ENCODE peak calls at places on chromosomes 4 and X, in ten cellular contexts. One of them, this sample, is unnamed.

GRCh38 chr4:64158648-64159326 is 250.5 kb downstream of the TECRL start:
- DNase-seq in PC-3: peak
- DNase-seq in IMR-90: peak
- DNase-seq in mammary epithelial cell: peak
- DNase-seq in kidney: no peak
- DNase-seq in fibroblast of lung: peak
- DNase-seq in MM.1S: peak
- DNase-seq in GM23248: peak
- DNase-seq in astrocyte: peak
- DNase-seq in HCT116: peak
- DNase-seq in this sample: peak

GRCh38 chr4:121155893-121156292 is 8.2 kb downstream of the TNIP3 start:
- DNase-seq in PC-3: peak
- DNase-seq in IMR-90: peak
- DNase-seq in mammary epithelial cell: peak
- DNase-seq in kidney: no peak
- DNase-seq in fibroblast of lung: peak
- DNase-seq in MM.1S: no peak
- DNase-seq in GM23248: peak
- DNase-seq in astrocyte: peak
- DNase-seq in HCT116: no peak
- DNase-seq in this sample: no peak

GRCh38 chrX:74246524-74246923 is 57.5 kb upstream of the ZCCHC13 start:
- DNase-seq in PC-3: peak
- DNase-seq in IMR-90: peak
- DNase-seq in mammary epithelial cell: peak
- DNase-seq in kidney: no peak
- DNase-seq in fibroblast of lung: peak
- DNase-seq in MM.1S: no peak
- DNase-seq in GM23248: peak
- DNase-seq in astrocyte: no peak
- DNase-seq in HCT116: no peak
- DNase-seq in this sample: no peak

GRCh38 chrX:47540754-47541538 is 20.1 kb upstream of the ARAF start:
- DNase-seq in PC-3: peak
- DNase-seq in IMR-90: peak
- DNase-seq in mammary epithelial cell: peak
- DNase-seq in kidney: no peak
- DNase-seq in fibroblast of lung: peak
- DNase-seq in MM.1S: peak
- DNase-seq in GM23248: peak
- DNase-seq in astrocyte: peak
- DNase-seq in HCT116: peak
- DNase-seq in this sample: peak

GRCh38 chrX:14412686-14413085 is 116.7 kb upstream of the GLRA2 start:
- DNase-seq in PC-3: no peak
- DNase-seq in IMR-90: no peak
- DNase-seq in mammary epithelial cell: peak
- DNase-seq in kidney: peak
- DNase-seq in fibroblast of lung: no peak
- DNase-seq in MM.1S: no peak
- DNase-seq in GM23248: peak
- DNase-seq in astrocyte: no peak
- DNase-seq in HCT116: no peak
- DNase-seq in this sample: no peak

GRCh38 chr4:102319594-102319993 is 25.7 kb downstream of the SLC39A8 start:
- DNase-seq in PC-3: no peak
- DNase-seq in IMR-90: no peak
- DNase-seq in mammary epithelial cell: no peak
- DNase-seq in kidney: no peak
- DNase-seq in fibroblast of lung: no peak
- DNase-seq in MM.1S: no peak
- DNase-seq in GM23248: no peak
- DNase-seq in astrocyte: no peak
- DNase-seq in HCT116: no peak
- DNase-seq in this sample: no peak

GRCh38 chr4:101039367-101039766 is 308.0 kb downstream of the PPP3CA start:
- DNase-seq in PC-3: no peak
- DNase-seq in IMR-90: no peak
- DNase-seq in mammary epithelial cell: no peak
- DNase-seq in kidney: no peak
- DNase-seq in fibroblast of lung: no peak
- DNase-seq in MM.1S: no peak
- DNase-seq in GM23248: no peak
- DNase-seq in astrocyte: no peak
- DNase-seq in HCT116: peak
- DNase-seq in this sample: no peak

GRCh38 chr4:189615217-189615663 is 325.4 kb upstream of the FRG1 start:
- DNase-seq in PC-3: no peak
- DNase-seq in IMR-90: no peak
- DNase-seq in mammary epithelial cell: no peak
- DNase-seq in kidney: no peak
- DNase-seq in fibroblast of lung: no peak
- DNase-seq in MM.1S: no peak
- DNase-seq in GM23248: no peak
- DNase-seq in astrocyte: no peak
- DNase-seq in HCT116: no peak
- DNase-seq in this sample: no peak

GRCh38 chr4:20554134-20554533 is 146.1 kb upstream of the PACRGL start:
- DNase-seq in PC-3: no peak
- DNase-seq in IMR-90: no peak
- DNase-seq in mammary epithelial cell: peak
- DNase-seq in kidney: no peak
- DNase-seq in fibroblast of lung: no peak
- DNase-seq in MM.1S: no peak
- DNase-seq in GM23248: no peak
- DNase-seq in astrocyte: no peak
- DNase-seq in HCT116: no peak
- DNase-seq in this sample: no peak

GRCh38 chr4:145278341-145279121 is 98.1 kb upstream of the OTUD4 start:
- DNase-seq in PC-3: peak
- DNase-seq in IMR-90: peak
- DNase-seq in mammary epithelial cell: peak
- DNase-seq in kidney: no peak
- DNase-seq in fibroblast of lung: peak
- DNase-seq in MM.1S: no peak
- DNase-seq in GM23248: peak
- DNase-seq in astrocyte: peak
- DNase-seq in HCT116: no peak
- DNase-seq in this sample: no peak

GRCh38 chr4:180669637-180670036 is 1573.6 kb upstream of the TENM3 start:
- DNase-seq in PC-3: peak
- DNase-seq in IMR-90: peak
- DNase-seq in mammary epithelial cell: peak
- DNase-seq in kidney: no peak
- DNase-seq in fibroblast of lung: no peak
- DNase-seq in MM.1S: no peak
- DNase-seq in GM23248: no peak
- DNase-seq in astrocyte: peak
- DNase-seq in HCT116: no peak
- DNase-seq in this sample: no peak

GRCh38 chrX:56764153-56764974 is 35.3 kb downstream of the NBDY start:
- DNase-seq in PC-3: peak
- DNase-seq in IMR-90: peak
- DNase-seq in mammary epithelial cell: peak
- DNase-seq in kidney: peak
- DNase-seq in fibroblast of lung: peak
- DNase-seq in MM.1S: peak
- DNase-seq in GM23248: peak
- DNase-seq in astrocyte: peak
- DNase-seq in HCT116: peak
- DNase-seq in this sample: peak

GRCh38 chr4:152556814-152557213 is 20.9 kb upstream of the FBXW7 start:
- DNase-seq in PC-3: no peak
- DNase-seq in IMR-90: no peak
- DNase-seq in mammary epithelial cell: no peak
- DNase-seq in kidney: no peak
- DNase-seq in fibroblast of lung: no peak
- DNase-seq in MM.1S: peak
- DNase-seq in GM23248: no peak
- DNase-seq in astrocyte: no peak
- DNase-seq in HCT116: no peak
- DNase-seq in this sample: no peak

GRCh38 chr4:152554742-152555141 is 18.9 kb upstream of the FBXW7 start:
- DNase-seq in PC-3: no peak
- DNase-seq in IMR-90: no peak
- DNase-seq in mammary epithelial cell: no peak
- DNase-seq in kidney: no peak
- DNase-seq in fibroblast of lung: no peak
- DNase-seq in MM.1S: no peak
- DNase-seq in GM23248: no peak
- DNase-seq in astrocyte: no peak
- DNase-seq in HCT116: no peak
- DNase-seq in this sample: no peak

GRCh38 chr4:152559641-152560040 is 23.7 kb upstream of the FBXW7 start:
- DNase-seq in PC-3: no peak
- DNase-seq in IMR-90: no peak
- DNase-seq in mammary epithelial cell: no peak
- DNase-seq in kidney: no peak
- DNase-seq in fibroblast of lung: no peak
- DNase-seq in MM.1S: peak
- DNase-seq in GM23248: no peak
- DNase-seq in astrocyte: no peak
- DNase-seq in HCT116: no peak
- DNase-seq in this sample: no peak

DNA sequence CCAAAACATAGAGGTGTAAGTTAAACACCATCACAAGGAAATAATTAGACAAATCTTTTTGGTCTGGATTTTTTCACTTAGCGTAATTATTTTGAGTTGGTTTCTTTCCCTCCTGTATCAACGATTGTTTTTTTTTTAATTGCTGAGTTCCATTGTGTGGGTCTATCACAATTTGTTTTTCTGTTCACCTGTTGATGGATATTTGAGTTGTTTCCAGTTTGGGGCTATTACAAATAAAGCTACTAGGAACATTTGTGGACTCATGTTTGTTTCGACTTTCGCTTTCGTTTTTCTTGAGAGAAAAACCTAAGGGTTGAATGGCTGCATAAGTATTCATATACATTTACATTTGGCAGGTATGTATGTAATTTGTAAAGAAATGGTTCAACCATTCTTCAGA is 20.4 kb upstream of the FBXW7 start:
- DNase-seq in PC-3: no peak
- DNase-seq in IMR-90: no peak
- DNase-seq in mammary epithelial cell: no peak
- DNase-seq in kidney: no peak
- DNase-seq in fibroblast of lung: no peak
- DNase-seq in MM.1S: peak
- DNase-seq in GM23248: no peak
- DNase-seq in astrocyte: no peak
- DNase-seq in HCT116: no peak
- DNase-seq in this sample: no peak
- H3K9ac ChIP-seq in PC-3: no peak
- H3K9ac ChIP-seq in IMR-90: no peak
- H3K9ac ChIP-seq in mammary epithelial cell: no peak
- H3K9ac ChIP-seq in kidney: no peak
- H3K9ac ChIP-seq in fibroblast of lung: no peak
- H3K9ac ChIP-seq in MM.1S: peak
- H3K9ac ChIP-seq in GM23248: no peak
- H3K9ac ChIP-seq in astrocyte: no peak
- H3K9ac ChIP-seq in HCT116: no peak
- H3K9ac ChIP-seq in this sample: no peak

GRCh38 chrX:110412971-110413726 is 54.5 kb downstream of the RTL9 start:
- DNase-seq in PC-3: peak
- DNase-seq in IMR-90: peak
- DNase-seq in mammary epithelial cell: peak
- DNase-seq in kidney: peak
- DNase-seq in fibroblast of lung: peak
- DNase-seq in MM.1S: peak
- DNase-seq in GM23248: peak
- DNase-seq in astrocyte: no peak
- DNase-seq in HCT116: no peak
- DNase-seq in this sample: peak
- H3K4me3 ChIP-seq in PC-3: peak
- H3K4me3 ChIP-seq in IMR-90: no peak
- H3K4me3 ChIP-seq in mammary epithelial cell: no peak
- H3K4me3 ChIP-seq in kidney: no peak
- H3K4me3 ChIP-seq in fibroblast of lung: no peak
- H3K4me3 ChIP-seq in MM.1S: peak
- H3K4me3 ChIP-seq in GM23248: no peak
- H3K4me3 ChIP-seq in astrocyte: no peak
- H3K4me3 ChIP-seq in HCT116: peak
- H3K4me3 ChIP-seq in this sample: no peak

DNA sequence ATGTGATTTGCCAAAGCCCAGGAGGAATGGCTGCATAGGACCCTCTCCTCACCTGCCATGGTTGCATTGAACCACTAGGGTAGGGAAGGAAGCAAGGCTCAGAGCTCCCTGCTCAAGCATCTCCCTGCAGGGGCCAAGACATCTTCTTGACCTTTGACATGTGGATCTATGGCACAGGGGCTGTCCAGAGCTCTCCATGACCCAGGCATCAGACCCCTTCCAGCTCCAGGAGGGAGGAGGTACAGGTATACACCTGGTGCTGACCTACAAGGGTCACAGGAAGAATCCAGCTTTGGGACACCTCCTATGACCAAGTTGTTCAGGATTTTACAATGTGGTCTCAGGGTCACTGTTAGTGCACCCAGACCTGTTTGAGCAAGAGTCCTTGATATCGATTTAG is 23.2 kb upstream of the ASMTL start:
- DNase-seq in PC-3: no peak
- DNase-seq in IMR-90: no peak
- DNase-seq in mammary epithelial cell: no peak
- DNase-seq in kidney: no peak
- DNase-seq in fibroblast of lung: no peak
- DNase-seq in MM.1S: no peak
- DNase-seq in GM23248: no peak
- DNase-seq in astrocyte: no peak
- DNase-seq in HCT116: no peak
- DNase-seq in this sample: peak
- H3K27ac ChIP-seq in PC-3: no peak
- H3K27ac ChIP-seq in IMR-90: no peak
- H3K27ac ChIP-seq in mammary epithelial cell: no peak
- H3K27ac ChIP-seq in kidney: no peak
- H3K27ac ChIP-seq in fibroblast of lung: no peak
- H3K27ac ChIP-seq in MM.1S: no peak
- H3K27ac ChIP-seq in GM23248: no peak
- H3K27ac ChIP-seq in astrocyte: no peak
- H3K27ac ChIP-seq in HCT116: no peak
- H3K27ac ChIP-seq in this sample: no peak

GRCh38 chrX:109735241-109735744 is 2.2 kb upstream of the ACSL4 start:
- DNase-seq in PC-3: no peak
- DNase-seq in IMR-90: no peak
- DNase-seq in mammary epithelial cell: no peak
- DNase-seq in kidney: no peak
- DNase-seq in fibroblast of lung: no peak
- DNase-seq in MM.1S: no peak
- DNase-seq in GM23248: no peak
- DNase-seq in astrocyte: no peak
- DNase-seq in HCT116: no peak
- DNase-seq in this sample: no peak

GRCh38 chrX:109733658-109734022 is 583 bp upstream of the ACSL4 start:
- DNase-seq in PC-3: no peak
- DNase-seq in IMR-90: no peak
- DNase-seq in mammary epithelial cell: no peak
- DNase-seq in kidney: no peak
- DNase-seq in fibroblast of lung: peak
- DNase-seq in MM.1S: no peak
- DNase-seq in GM23248: no peak
- DNase-seq in astrocyte: no peak
- DNase-seq in HCT116: no peak
- DNase-seq in this sample: no peak

GRCh38 chrX:109732319-109732779 is 708 bp downstream of the ACSL4 start:
- DNase-seq in PC-3: peak
- DNase-seq in IMR-90: peak
- DNase-seq in mammary epithelial cell: peak
- DNase-seq in kidney: no peak
- DNase-seq in fibroblast of lung: peak
- DNase-seq in MM.1S: peak
- DNase-seq in GM23248: peak
- DNase-seq in astrocyte: peak
- DNase-seq in HCT116: no peak
- DNase-seq in this sample: no peak

GRCh38 chrX:109732780-109733657 is at the start of gene ACSL4:
- DNase-seq in PC-3: peak
- DNase-seq in IMR-90: peak
- DNase-seq in mammary epithelial cell: peak
- DNase-seq in kidney: peak
- DNase-seq in fibroblast of lung: peak
- DNase-seq in MM.1S: peak
- DNase-seq in GM23248: peak
- DNase-seq in astrocyte: peak
- DNase-seq in HCT116: peak
- DNase-seq in this sample: peak
- H3K9ac ChIP-seq in PC-3: peak
- H3K9ac ChIP-seq in IMR-90: peak
- H3K9ac ChIP-seq in mammary epithelial cell: peak
- H3K9ac ChIP-seq in kidney: peak
- H3K9ac ChIP-seq in fibroblast of lung: peak
- H3K9ac ChIP-seq in MM.1S: peak
- H3K9ac ChIP-seq in GM23248: peak
- H3K9ac ChIP-seq in astrocyte: peak
- H3K9ac ChIP-seq in HCT116: peak
- H3K9ac ChIP-seq in this sample: peak